ENCODE peak calls at places on chromosomes 16 and 17, in ten cellular contexts. T is tibial artery; W is cardiac muscle cell; E is prostate gland; K is SK-N-SH; M is GM12878; Y is esophagus squamous epithelium; R is CD8-positive, alpha-beta T cell; D is WERI-Rb-1; O is left lung. Q is an unnamed sample.

GRCh38 chr17:36196099-36196496 is 460 bp downstream of the CCL3L1 start:
- DNase-seq in T (no peak), W (no peak), E (no peak), K (no peak), M (no peak), Y (no peak), R (no peak), D (no peak), O (no peak), Q (no peak)

GRCh38 chr16:1929105-1929504 is 10.9 kb upstream of the HS3ST6 start:
- DNase-seq in T (no peak), W (peak), E (no peak), K (peak), M (no peak), Y (no peak), R (no peak), D (peak), O (no peak), Q (peak)

GRCh38 chr17:28734712-28735241 is 6.2 kb downstream of the NEK8 start:
- DNase-seq in T (no peak), W (no peak), E (no peak), K (no peak), M (no peak), Y (no peak), R (no peak), D (no peak), O (no peak), Q (no peak)

GRCh38 chr16:56632160-56632847 is at the start of gene MT1M:
- DNase-seq in T (peak), W (peak), E (peak), K (peak), M (no peak), Y (no peak), R (no peak), D (no peak), O (peak), Q (peak)

GRCh38 chr17:28295677-28296578 is 23.1 kb upstream of the TMEM97 start:
- DNase-seq in T (no peak), W (no peak), E (no peak), K (no peak), M (no peak), Y (no peak), R (no peak), D (no peak), O (no peak), Q (no peak)

GRCh38 chr17:28118362-28118761 is 75.9 kb downstream of the NLK start:
- DNase-seq in T (no peak), W (no peak), E (no peak), K (no peak), M (no peak), Y (no peak), R (no peak), D (no peak), O (no peak), Q (no peak)

GRCh38 chr16:21722771-21723460 is 59.1 kb downstream of the OTOA start:
- DNase-seq in T (no peak), W (no peak), E (no peak), K (no peak), M (no peak), Y (no peak), R (no peak), D (no peak), O (no peak), Q (no peak)

GRCh38 chr17:67477687-67478086 is 100.6 kb downstream of the PITPNC1 start:
- DNase-seq in T (no peak), W (no peak), E (no peak), K (no peak), M (no peak), Y (no peak), R (peak), D (no peak), O (no peak), Q (no peak)

GRCh38 chr16:85485379-85485778 is 127.7 kb upstream of the GSE1 start:
- DNase-seq in T (no peak), W (no peak), E (no peak), K (no peak), M (no peak), Y (no peak), R (no peak), D (peak), O (no peak), Q (no peak)

GRCh38 chr17:16304832-16305231 is 48.4 kb downstream of the CENPV start:
- DNase-seq in T (no peak), W (peak), E (no peak), K (peak), M (no peak), Y (no peak), R (peak), D (peak), O (no peak), Q (no peak)

GRCh38 chr17:31610301-31610910 is 218.9 kb downstream of the RAB11FIP4 start:
- DNase-seq in T (no peak), W (no peak), E (no peak), K (no peak), M (no peak), Y (no peak), R (no peak), D (no peak), O (no peak), Q (no peak)

GRCh38 chr16:59964232-59964924 is 1230.3 kb upstream of the GOT2 start:
- DNase-seq in T (no peak), W (no peak), E (no peak), K (no peak), M (no peak), Y (no peak), R (no peak), D (no peak), O (no peak), Q (no peak)

GRCh38 chr17:36107660-36108059 is 4.0 kb downstream of the CCL4 start:
- DNase-seq in T (no peak), W (no peak), E (no peak), K (no peak), M (no peak), Y (no peak), R (no peak), D (no peak), O (no peak), Q (no peak)

GRCh38 chr16:77191259-77191969 is 424 bp downstream of the MON1B start:
- DNase-seq in T (no peak), W (peak), E (no peak), K (peak), M (no peak), Y (no peak), R (no peak), D (no peak), O (peak), Q (peak)

GRCh38 chr16:85527042-85527766 is 85.9 kb upstream of the GSE1 start:
- DNase-seq in T (no peak), W (no peak), E (no peak), K (no peak), M (no peak), Y (no peak), R (no peak), D (peak), O (peak), Q (no peak)

GRCh38 chr16:2388875-2389433 is 40.3 kb upstream of the CCNF start:
- DNase-seq in T (no peak), W (peak), E (peak), K (no peak), M (no peak), Y (no peak), R (no peak), D (no peak), O (no peak), Q (peak)

GRCh38 chr16:25063102-25063501 is 47.9 kb upstream of the ARHGAP17 start:
- DNase-seq in T (no peak), W (no peak), E (no peak), K (no peak), M (no peak), Y (no peak), R (no peak), D (no peak), O (no peak), Q (no peak)

GRCh38 chr16:528111-529011 is 849 bp downstream of the CAPN15 start:
- DNase-seq in T (no peak), W (peak), E (no peak), K (peak), M (no peak), Y (no peak), R (peak), D (peak), O (no peak), Q (peak)

GRCh38 chr16:67548265-67549126 is 13.8 kb upstream of the CTCF start:
- DNase-seq in T (no peak), W (no peak), E (no peak), K (no peak), M (no peak), Y (no peak), R (no peak), D (no peak), O (no peak), Q (no peak)

GRCh38 chr16:81544691-81545365 is 100.2 kb downstream of the CMIP start:
- DNase-seq in T (no peak), W (peak), E (no peak), K (no peak), M (no peak), Y (no peak), R (no peak), D (no peak), O (no peak), Q (no peak)

GRCh38 chr16:1707193-1707790 is 1.3 kb downstream of the MAPK8IP3 start:
- DNase-seq in T (no peak), W (peak), E (no peak), K (peak), M (no peak), Y (no peak), R (peak), D (no peak), O (no peak), Q (peak)

GRCh38 chr17:49483588-49484509 is 11.2 kb upstream of the NGFR start:
- DNase-seq in T (no peak), W (no peak), E (no peak), K (no peak), M (no peak), Y (no peak), R (no peak), D (no peak), O (no peak), Q (no peak)

GRCh38 chr17:41683441-41684007 is 5.2 kb upstream of the EIF1 start:
- DNase-seq in T (no peak), W (no peak), E (no peak), K (no peak), M (no peak), Y (no peak), R (no peak), D (no peak), O (no peak), Q (no peak)

GRCh38 chr16:49513040-49513439 is 139.4 kb downstream of the C16orf78 start:
- DNase-seq in T (no peak), W (no peak), E (no peak), K (peak), M (no peak), Y (no peak), R (no peak), D (peak), O (no peak), Q (no peak)

GRCh38 chr16:88506723-88507122 is 53.6 kb downstream of the ZFPM1 start:
- DNase-seq in T (no peak), W (no peak), E (no peak), K (no peak), M (no peak), Y (no peak), R (no peak), D (no peak), O (no peak), Q (no peak)

GRCh38 chr16:75566889-75567255 is 693 bp downstream of the GABARAPL2 start:
- DNase-seq in T (no peak), W (no peak), E (no peak), K (peak), M (no peak), Y (no peak), R (no peak), D (no peak), O (peak), Q (peak)

GRCh38 chr16:3610698-3611144 is 685 bp downstream of the SLX4 start:
- DNase-seq in T (no peak), W (no peak), E (no peak), K (no peak), M (no peak), Y (no peak), R (no peak), D (no peak), O (no peak), Q (no peak)

GRCh38 chr17:43315369-43315768 is 81.6 kb upstream of the RNU2-1 start:
- DNase-seq in T (no peak), W (no peak), E (no peak), K (no peak), M (no peak), Y (no peak), R (no peak), D (no peak), O (no peak), Q (no peak)

GRCh38 chr17:43319293-43320124 is 79.3 kb upstream of the ARL4D start:
- DNase-seq in T (peak), W (no peak), E (no peak), K (no peak), M (no peak), Y (no peak), R (no peak), D (no peak), O (no peak), Q (no peak)

GRCh38 chr17:43314582-43314981 is 80.8 kb upstream of the RNU2-1 start:
- DNase-seq in T (peak), W (peak), E (no peak), K (no peak), M (no peak), Y (no peak), R (no peak), D (no peak), O (no peak), Q (no peak)

GRCh38 chr17:43316522-43317142 is 82.2 kb upstream of the ARL4D start:
- DNase-seq in T (peak), W (no peak), E (no peak), K (no peak), M (no peak), Y (no peak), R (peak), D (peak), O (no peak), Q (peak)

DNA sequence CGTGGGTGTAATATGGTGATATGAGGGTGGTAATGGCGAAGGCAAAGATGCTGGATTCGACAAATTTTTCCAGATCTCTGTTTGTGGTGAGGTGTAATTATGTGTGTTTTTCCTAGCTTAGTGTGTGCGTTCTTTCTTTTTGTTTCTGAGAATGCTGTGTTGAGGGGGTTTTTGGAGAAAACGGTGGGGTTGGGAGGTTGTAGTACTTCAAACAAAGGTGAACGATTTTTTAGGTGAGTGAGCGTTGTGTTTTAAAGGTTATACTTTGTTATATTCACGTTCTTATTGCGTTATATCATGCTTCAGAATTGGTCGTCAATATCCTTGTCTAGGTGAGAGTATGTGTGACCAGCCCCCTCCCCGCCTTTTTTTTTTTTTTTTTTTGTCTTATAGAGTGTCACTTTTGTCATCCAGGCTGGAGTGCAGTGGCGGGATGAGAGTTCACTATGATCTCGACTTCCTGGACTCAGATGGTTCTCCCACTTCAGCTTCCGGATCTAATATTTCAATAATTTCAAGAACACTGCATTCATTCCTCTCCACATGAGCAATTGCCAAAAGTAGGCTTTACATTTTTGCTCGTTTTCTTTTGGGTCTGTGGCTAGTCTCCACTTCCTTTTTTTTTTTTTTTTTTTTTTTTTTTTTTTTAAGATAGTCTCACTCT is 82.2 kb upstream of the RNU2-1 start:
- DNase-seq in T (no peak), W (no peak), E (no peak), K (no peak), M (no peak), Y (no peak), R (no peak), D (no peak), O (no peak), Q (no peak)
- TF ChIP-seq CTCF in T (no peak), W (no peak), E (no peak), K (no peak), M (no peak), Y (no peak), R (no peak), D (no peak), O (no peak), Q (no peak)

DNA sequence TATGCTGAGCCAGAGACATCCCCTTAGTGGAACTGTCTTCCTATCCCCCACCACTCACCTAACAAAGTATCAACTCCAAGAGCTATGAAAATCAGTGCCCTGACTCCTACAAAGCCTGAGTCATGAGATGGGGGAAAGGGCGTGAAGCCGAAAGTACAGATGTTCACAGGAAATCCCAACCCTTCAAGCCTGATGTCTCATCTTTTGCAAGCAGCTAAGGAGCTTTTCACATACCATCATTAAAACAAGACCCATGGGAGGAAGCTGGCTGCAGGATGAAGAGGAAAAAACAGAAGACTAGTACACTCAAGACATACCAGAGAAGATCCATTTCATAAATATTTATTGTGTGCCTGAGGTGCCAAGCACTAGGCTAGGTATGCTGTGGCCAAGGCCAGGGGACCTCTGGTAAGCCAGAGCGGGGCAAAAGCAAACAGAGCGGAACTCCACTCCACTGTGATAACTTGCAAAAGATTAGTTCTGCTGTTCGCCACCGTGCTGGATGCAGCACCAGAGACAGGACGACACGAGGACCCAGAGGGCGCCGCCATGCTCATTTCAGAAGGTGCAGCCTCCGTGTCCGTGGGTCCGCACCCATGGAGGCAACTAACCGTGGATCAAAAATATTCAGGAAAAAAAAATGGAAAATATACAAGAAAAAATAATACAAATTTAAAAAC is 4.5 kb upstream of the MNT start:
- DNase-seq in T (no peak), W (peak), E (no peak), K (no peak), M (no peak), Y (no peak), R (no peak), D (no peak), O (no peak), Q (no peak)
- H3K27ac ChIP-seq in T (peak), W (no peak), E (peak), K (peak), M (no peak), Y (peak), R (no peak), D (no peak), O (peak), Q (no peak)

DNA sequence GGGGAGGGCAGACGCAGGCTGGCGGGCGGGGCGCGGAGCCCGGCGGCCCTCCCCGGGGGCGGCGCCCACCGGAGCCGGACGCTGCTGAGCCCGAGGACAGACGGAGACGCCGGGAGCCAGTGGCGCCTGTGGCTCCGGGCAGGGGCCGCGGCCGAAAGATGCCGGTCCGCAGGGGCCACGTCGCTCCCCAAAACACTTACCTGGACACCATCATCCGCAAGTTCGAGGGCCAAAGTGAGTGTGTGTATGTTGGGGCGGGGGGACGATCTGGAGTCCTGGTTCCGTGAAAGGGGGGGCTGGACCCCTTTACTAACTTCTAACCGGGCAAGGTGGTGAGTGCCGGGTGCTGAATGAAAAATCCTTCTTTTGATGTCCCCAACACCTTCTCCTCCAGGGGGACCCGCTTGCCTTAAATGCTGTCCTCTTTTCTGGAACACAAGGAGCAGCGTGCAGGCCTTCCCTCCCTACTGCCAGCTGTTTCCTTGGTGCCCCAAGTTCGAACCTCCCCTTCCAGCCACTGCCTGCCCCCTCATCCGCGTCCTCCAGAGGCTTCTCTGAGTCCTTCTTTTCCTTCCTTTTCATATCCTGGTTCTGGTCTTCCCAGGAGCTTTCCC is at the start of gene KCNH6:
- DNase-seq in T (no peak), W (peak), E (no peak), K (peak), M (no peak), Y (no peak), R (no peak), D (no peak), O (peak), Q (no peak)
- H3K4me3 ChIP-seq in T (no peak), W (peak), E (peak), K (peak), M (no peak), Y (peak), R (no peak), D (peak), O (no peak), Q (no peak)

GRCh38 chr17:81336296-81336929 is 41.3 kb upstream of the SLC38A10 start:
- DNase-seq in T (no peak), W (no peak), E (no peak), K (no peak), M (no peak), Y (no peak), R (no peak), D (no peak), O (no peak), Q (no peak)
- TF ChIP-seq CTCF in T (no peak), W (no peak), E (no peak), K (no peak), M (no peak), Y (no peak), R (no peak), D (no peak), O (no peak), Q (no peak)

DNA sequence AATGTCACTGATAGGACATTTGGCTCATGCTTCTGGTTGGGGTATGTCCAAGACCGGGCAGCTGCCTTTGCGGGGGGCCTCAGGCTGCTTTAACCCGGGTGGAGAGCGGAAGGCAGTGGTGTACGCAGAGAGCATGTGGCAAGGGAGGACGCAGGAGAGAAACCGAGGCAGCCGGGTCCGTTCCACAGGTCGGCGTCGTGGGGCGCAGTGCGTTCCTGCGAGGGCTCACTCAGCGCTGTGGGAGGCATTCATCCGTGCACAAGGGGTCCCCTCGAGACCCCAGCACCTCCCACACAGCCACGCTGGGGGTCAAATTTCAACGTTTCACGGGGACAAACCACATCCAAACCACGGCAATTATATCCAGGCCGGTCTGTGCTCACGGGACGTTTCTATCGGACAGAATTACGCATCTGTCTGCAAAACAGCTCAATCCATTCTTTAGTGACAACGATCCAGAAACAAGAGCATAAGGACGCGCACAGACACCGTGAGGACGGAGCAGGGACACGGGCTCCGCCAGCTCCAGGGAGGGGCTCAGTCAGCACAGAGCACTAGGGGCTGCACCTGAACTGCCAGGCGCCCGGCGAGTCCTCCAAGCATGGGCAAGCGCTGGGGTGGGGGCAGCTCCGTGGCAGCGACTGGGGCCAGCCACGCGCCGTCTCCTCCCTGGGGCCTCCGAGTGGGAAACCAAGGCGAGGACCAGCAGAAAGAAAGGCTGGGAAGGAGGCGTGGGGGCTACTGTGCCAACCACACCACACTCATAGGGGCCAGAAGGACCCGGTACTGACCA is 108.4 kb upstream of the METRNL start:
- DNase-seq in T (no peak), W (no peak), E (no peak), K (no peak), M (no peak), Y (no peak), R (no peak), D (no peak), O (no peak), Q (no peak)
- H3K27ac ChIP-seq in T (no peak), W (no peak), E (no peak), K (no peak), M (no peak), Y (no peak), R (no peak), D (no peak), O (no peak), Q (no peak)

Q was measured in body of pancreas.